ENCODE peak calls at places on chromosomes 16 and 17, in five cellular contexts. F is GM12865, S is neural crest cell, O is endothelial cell, U is HEK293T. W is an unnamed sample.

GRCh38 chr16:85812031-85812807 is 12.7 kb downstream of the COX4I1 start:
- DNase-seq in F (no peak), S (no peak), O (no peak), U (no peak), W (no peak)

GRCh38 chr17:76585048-76585648 is 512 bp downstream of the ST6GALNAC2 start:
- DNase-seq in F (no peak), S (no peak), O (peak; percentile 30), U (no peak), W (peak; percentile 56)

GRCh38 chr16:84079664-84080063 is 37.1 kb upstream of the SLC38A8 start:
- DNase-seq in F (no peak), S (no peak), O (no peak), U (no peak), W (no peak)

GRCh38 chr17:47243737-47244598 is 9.7 kb upstream of the ITGB3 start:
- DNase-seq in F (no peak), S (no peak), O (no peak), U (no peak), W (no peak)

GRCh38 chr16:9683677-9684076 is 498.6 kb downstream of the GRIN2A start:
- DNase-seq in F (no peak), S (no peak), O (no peak), U (no peak), W (no peak)

GRCh38 chr17:21174719-21175118 is 39.2 kb downstream of the TMEM11 start:
- DNase-seq in F (no peak), S (no peak), O (no peak), U (no peak), W (no peak)

GRCh38 chr17:82199496-82199895 is 13.1 kb downstream of the CCDC57 start:
- DNase-seq in F (no peak), S (no peak), O (no peak), U (no peak), W (no peak)

GRCh38 chr17:68455756-68456528 is 1.4 kb downstream of the WIPI1 start:
- DNase-seq in F (no peak), S (no peak), O (no peak), U (no peak), W (no peak)

GRCh38 chr17:77599699-77600098 is 358.8 kb upstream of the TNRC6C start:
- DNase-seq in F (no peak), S (no peak), O (no peak), U (no peak), W (no peak)

GRCh38 chr17:30483159-30483558 is 6.0 kb downstream of the GOSR1 start:
- DNase-seq in F (no peak), S (no peak), O (no peak), U (no peak), W (no peak)

GRCh38 chr17:61294777-61295176 is 104.9 kb upstream of the TBX2 start:
- DNase-seq in F (peak; percentile 5), S (no peak), O (no peak), U (no peak), W (no peak)

GRCh38 chr17:6492892-6493674 is 48.8 kb downstream of the PIMREG start:
- DNase-seq in F (peak; percentile 9), S (no peak), O (no peak), U (no peak), W (no peak)

GRCh38 chr16:48963306-48963705 is 318.3 kb downstream of the CBLN1 start:
- DNase-seq in F (no peak), S (no peak), O (no peak), U (no peak), W (no peak)

GRCh38 chr16:52051773-52052172 is 495.2 kb downstream of the TOX3 start:
- DNase-seq in F (no peak), S (no peak), O (no peak), U (no peak), W (no peak)

GRCh38 chr17:50559674-50560184 is 786 bp upstream of the CACNA1G start:
- DNase-seq in F (peak; percentile 44), S (peak; percentile 37), O (peak; percentile 60), U (peak; percentile 74), W (peak; percentile 73)

GRCh38 chr17:59972778-59973177 is 8.2 kb upstream of the RNFT1 start:
- DNase-seq in F (no peak), S (no peak), O (no peak), U (no peak), W (no peak)

GRCh38 chr16:49068224-49068623 is 213.4 kb downstream of the CBLN1 start:
- DNase-seq in F (no peak), S (no peak), O (no peak), U (no peak), W (no peak)

GRCh38 chr16:88536510-88536909 is 33.7 kb upstream of the ZC3H18 start:
- DNase-seq in F (no peak), S (no peak), O (no peak), U (no peak), W (no peak)

W was measured in nephron progenitor cell.